ENCODE peak calls at places on chromosomes 12 and 14, in six cellular contexts. W is tibial artery; S is uterus; I is K562; N is CD8-positive, alpha-beta memory T cell; F is pancreas. U is an unnamed sample.

GRCh38 chr12:92718483-92718985 is 15.7 kb downstream of the PLEKHG7 start:
- DNase-seq in W (no peak), S (no peak), I (no peak), N (no peak), F (no peak), U (no peak)

GRCh38 chr12:67558775-67559174 is 89.8 kb upstream of the DYRK2 start:
- DNase-seq in W (no peak), S (no peak), I (no peak), N (no peak), F (no peak), U (no peak)

GRCh38 chr14:54796961-54797360 is 105.7 kb downstream of the GCH1 start:
- DNase-seq in W (no peak), S (no peak), I (no peak), N (no peak), F (no peak), U (no peak)

GRCh38 chr12:32659908-32660440 is 19.1 kb upstream of the DNM1L start:
- DNase-seq in W (no peak), S (no peak), I (no peak), N (no peak), F (no peak), U (no peak)

GRCh38 chr12:103627189-103627855 is 40.2 kb downstream of the STAB2 start:
- DNase-seq in W (no peak), S (no peak), I (no peak), N (no peak), F (no peak), U (no peak)

GRCh38 chr12:84435682-84436081 is 476.9 kb downstream of the SLC6A15 start:
- DNase-seq in W (no peak), S (no peak), I (no peak), N (no peak), F (no peak), U (no peak)

GRCh38 chr14:103847954-103848719 is 762 bp upstream of the PPP1R13B start:
- DNase-seq in W (no peak), S (peak; percentile 41), I (peak; percentile 15), N (no peak), F (peak; percentile 48), U (peak; percentile 76)

GRCh38 chr12:68481181-68481941 is 129.3 kb upstream of the RAP1B start:
- DNase-seq in W (no peak), S (no peak), I (no peak), N (no peak), F (no peak), U (no peak)

GRCh38 chr12:99130808-99131538 is 485.9 kb downstream of the APAF1 start:
- DNase-seq in W (no peak), S (no peak), I (no peak), N (no peak), F (no peak), U (no peak)

GRCh38 chr12:111687255-111687654 is 1.4 kb downstream of the ACAD10 start:
- DNase-seq in W (no peak), S (no peak), I (peak; percentile 71), N (no peak), F (no peak), U (no peak)

GRCh38 chr12:57775563-57776246 is 3.3 kb downstream of the EEF1AKMT3 start:
- DNase-seq in W (no peak), S (no peak), I (peak; percentile 38), N (no peak), F (no peak), U (no peak)

GRCh38 chr14:36556811-36557433 is 25.5 kb downstream of the NKX2-8 start:
- DNase-seq in W (no peak), S (no peak), I (peak; percentile 34), N (no peak), F (no peak), U (no peak)

GRCh38 chr12:100942984-100943749 is 148.6 kb downstream of the ANO4 start:
- DNase-seq in W (no peak), S (no peak), I (no peak), N (no peak), F (no peak), U (no peak)

DNA sequence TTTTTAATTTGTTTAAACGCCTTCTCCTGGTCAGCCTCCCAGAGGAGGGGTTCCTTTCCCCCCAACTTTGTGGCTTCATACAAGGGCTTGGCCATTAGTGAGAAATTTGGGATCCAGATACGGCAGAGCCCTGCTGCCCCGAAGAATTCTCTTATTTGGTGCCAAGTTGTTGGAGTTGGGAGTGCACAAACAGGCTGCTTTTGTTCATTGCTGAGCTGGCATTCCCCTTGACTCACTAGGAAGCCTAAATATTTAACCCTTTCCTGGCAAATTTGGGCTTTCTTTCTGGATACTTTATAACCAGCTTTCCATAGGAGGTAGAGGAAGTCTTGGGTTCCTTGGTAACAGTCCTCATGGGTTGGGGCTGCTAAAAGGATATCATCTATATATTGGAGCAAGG is 10.3 kb upstream of the ADAM21 start:
- DNase-seq in W (no peak), S (no peak), I (no peak), N (no peak), F (no peak), U (no peak)
- H3K9me3 ChIP-seq in W (peaks cover 30% of the 10 kb centered on the region), S (peaks cover 14% of the 10 kb centered on the region), I (no peaks in the 10 kb centered on the region), N (peaks cover 14% of the 10 kb centered on the region), F (no peaks in the 10 kb centered on the region), U (peaks cover 25% of the 10 kb centered on the region)

GRCh38 chr12:49565956-49566265 is 2.0 kb downstream of the MCRS1 start:
- DNase-seq in W (no peak), S (no peak), I (no peak), N (no peak), F (no peak), U (no peak)

GRCh38 chr12:49567302-49567610 is 686 bp downstream of the MCRS1 start:
- DNase-seq in W (no peak), S (no peak), I (no peak), N (no peak), F (no peak), U (no peak)

GRCh38 chr12:49566361-49566760 is 1.6 kb downstream of the MCRS1 start:
- DNase-seq in W (no peak), S (no peak), I (no peak), N (no peak), F (no peak), U (peak; percentile 51)

GRCh38 chr12:49568442-49568776 is 467 bp upstream of the MCRS1 start:
- DNase-seq in W (no peak), S (no peak), I (no peak), N (no peak), F (no peak), U (no peak)

GRCh38 chr12:49567611-49568441 is at the start of gene MCRS1:
- DNase-seq in W (peak; percentile 84), S (peak; percentile 90), I (peak; percentile 96), N (peak; percentile 92), F (peak; percentile 90), U (peak; percentile 92)
- H3K4me1 ChIP-seq in W (no peaks in the 10 kb centered on the region), S (no peaks in the 10 kb centered on the region), I (peaks cover 5% of the 10 kb centered on the region), N (peaks cover 42% of the 10 kb centered on the region), F (peaks cover 19% of the 10 kb centered on the region), U (peaks cover 8% of the 10 kb centered on the region)

DNA sequence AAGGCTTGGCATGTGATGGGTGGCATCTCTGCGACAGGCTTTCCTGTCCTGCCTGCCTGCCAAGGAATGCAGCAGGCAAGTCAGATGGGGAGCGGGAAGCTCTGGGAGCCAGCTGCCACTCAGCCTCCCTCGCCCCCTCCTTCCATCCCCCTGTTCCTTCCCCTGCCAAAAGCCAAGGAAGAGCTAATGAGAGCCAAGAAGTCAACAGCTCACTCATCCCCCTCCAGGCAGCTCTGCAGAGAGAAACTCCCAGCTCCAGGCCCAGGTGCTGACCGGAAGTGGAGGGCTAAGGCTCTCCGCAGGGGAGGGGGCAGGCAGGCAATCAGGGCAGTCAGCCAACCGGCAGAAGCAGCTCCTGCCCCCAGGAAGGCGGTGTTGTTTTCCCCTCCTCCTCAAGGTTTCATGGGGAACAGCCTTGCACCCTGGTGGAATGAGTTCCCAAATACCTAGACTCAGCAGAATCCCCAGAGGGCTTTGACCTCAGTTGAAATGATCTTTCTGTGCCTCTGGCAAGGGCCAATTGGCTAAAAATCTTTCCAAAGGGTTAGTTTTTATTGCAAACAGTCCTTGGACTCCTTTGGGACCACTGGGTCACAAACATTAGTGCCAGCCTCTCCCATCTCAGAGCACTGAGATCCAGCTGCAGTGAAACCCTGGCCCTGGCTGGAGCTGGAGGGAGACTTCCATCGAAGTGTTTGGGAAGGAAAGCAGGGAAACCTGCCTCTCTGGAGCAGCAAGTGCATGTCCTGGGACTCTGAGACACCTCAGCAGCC is 349.1 kb downstream of the DPF3 start:
- DNase-seq in W (no peak), S (no peak), I (no peak), N (no peak), F (no peak), U (no peak)
- H3K9me3 ChIP-seq in W (no peaks in the 10 kb centered on the region), S (no peaks in the 10 kb centered on the region), I (no peaks in the 10 kb centered on the region), N (no peaks in the 10 kb centered on the region), F (no peaks in the 10 kb centered on the region), U (no peaks in the 10 kb centered on the region)

GRCh38 chr14:61569308-61569707 is 126.0 kb upstream of the HIF1A start:
- DNase-seq in W (no peak), S (no peak), I (no peak), N (no peak), F (no peak), U (no peak)

GRCh38 chr14:61566537-61567225 is 128.6 kb upstream of the HIF1A start:
- DNase-seq in W (no peak), S (no peak), I (no peak), N (no peak), F (no peak), U (no peak)

GRCh38 chr14:61569783-61570182 is 125.5 kb upstream of the HIF1A start:
- DNase-seq in W (peak; percentile 53), S (no peak), I (no peak), N (no peak), F (no peak), U (peak; percentile 76)

GRCh38 chr14:61568572-61569011 is 126.7 kb upstream of the HIF1A start:
- DNase-seq in W (no peak), S (no peak), I (no peak), N (peak; percentile 57), F (peak; percentile 75), U (peak; percentile 72)

GRCh38 chr14:61567838-61568571 is 127.3 kb upstream of the HIF1A start:
- DNase-seq in W (peak; percentile 41), S (no peak), I (no peak), N (no peak), F (no peak), U (no peak)
- H3K4me1 ChIP-seq in W (no peaks in the 10 kb centered on the region), S (no peaks in the 10 kb centered on the region), I (peaks cover 22% of the 10 kb centered on the region), N (peaks cover 30% of the 10 kb centered on the region), F (peaks cover 32% of the 10 kb centered on the region), U (peaks cover 47% of the 10 kb centered on the region)

GRCh38 chr12:72057330-72057911 is 118.8 kb downstream of the TPH2 start:
- DNase-seq in W (no peak), S (no peak), I (no peak), N (no peak), F (no peak), U (no peak)
- H3K9me3 ChIP-seq in W (no peaks in the 10 kb centered on the region), S (no peaks in the 10 kb centered on the region), I (no peaks in the 10 kb centered on the region), N (no peaks in the 10 kb centered on the region), F (no peaks in the 10 kb centered on the region), U (no peaks in the 10 kb centered on the region)